ENCODE peak calls at places on chromosomes 13 and 19, in five cellular contexts. U, Y, O, Q and Z are unnamed samples.

GRCh38 chr13:44048326-44048725 is 168.6 kb downstream of the LACC1 start:
- DNase-seq in U (no peak), Y (no peak), O (no peak), Q (no peak), Z (no peak)

GRCh38 chr19:49809155-49809986 is 3.7 kb downstream of the FUZ start:
- DNase-seq in U (no peak), Y (peak; percentile 67), O (peak; percentile 52), Q (no peak), Z (peak; percentile 57)

GRCh38 chr19:55283548-55284393 is at the start of gene BRSK1:
- DNase-seq in U (no peak), Y (no peak), O (peak; percentile 49), Q (no peak), Z (peak; percentile 48)

GRCh38 chr13:44234566-44234965 is 139.1 kb upstream of the SERP2 start:
- DNase-seq in U (no peak), Y (no peak), O (no peak), Q (no peak), Z (no peak)

GRCh38 chr19:55358943-55359908 is 3.8 kb downstream of the GARIN5B start:
- DNase-seq in U (no peak), Y (no peak), O (no peak), Q (no peak), Z (no peak)

GRCh38 chr13:50200562-50200961 is 185.3 kb downstream of the KCNRG start:
- DNase-seq in U (no peak), Y (no peak), O (no peak), Q (no peak), Z (no peak)

GRCh38 chr13:76822691-76823267 is 63.4 kb downstream of the KCTD12 start:
- DNase-seq in U (peak; percentile 24), Y (no peak), O (no peak), Q (no peak), Z (no peak)

GRCh38 chr19:34359954-34360315 is 5.1 kb upstream of the GPI start:
- DNase-seq in U (no peak), Y (no peak), O (no peak), Q (no peak), Z (no peak)

GRCh38 chr19:46218160-46218559 is 11.4 kb upstream of the IGFL1 start:
- DNase-seq in U (no peak), Y (peak; percentile 24), O (no peak), Q (no peak), Z (no peak)

GRCh38 chr13:25836709-25837316 is 215.0 kb downstream of the SHISA2 start:
- DNase-seq in U (no peak), Y (no peak), O (no peak), Q (no peak), Z (no peak)

GRCh38 chr13:60012503-60012902 is 151.2 kb downstream of the DIAPH3 start:
- DNase-seq in U (no peak), Y (peak; percentile 56), O (no peak), Q (no peak), Z (no peak)

GRCh38 chr13:110138009-110138699 is 168.8 kb downstream of the COL4A1 start:
- DNase-seq in U (no peak), Y (peak; percentile 53), O (no peak), Q (no peak), Z (no peak)

GRCh38 chr13:107867701-107868661 is 347.4 kb downstream of the LIG4 start:
- DNase-seq in U (peak; percentile 10), Y (no peak), O (peak; percentile 33), Q (no peak), Z (peak; percentile 47)

GRCh38 chr19:2164020-2164988 is 571 bp downstream of the DOT1L start:
- DNase-seq in U (peak; percentile 18), Y (peak; percentile 37), O (peak; percentile 49), Q (no peak), Z (no peak)

GRCh38 chr19:17951151-17952040 is 15.5 kb upstream of the KCNN1 start:
- DNase-seq in U (no peak), Y (no peak), O (no peak), Q (no peak), Z (no peak)

GRCh38 chr19:2798733-2799132 is 13.4 kb downstream of the THOP1 start:
- DNase-seq in U (no peak), Y (no peak), O (no peak), Q (no peak), Z (no peak)

GRCh38 chr13:99702687-99703319 is 201.5 kb downstream of the TM9SF2 start:
- DNase-seq in U (no peak), Y (no peak), O (no peak), Q (no peak), Z (no peak)

GRCh38 chr19:1840541-1841115 is 7.7 kb downstream of the REXO1 start:
- DNase-seq in U (no peak), Y (no peak), O (no peak), Q (no peak), Z (no peak)

GRCh38 chr19:29526730-29527499 is 1.1 kb downstream of the VSTM2B start:
- DNase-seq in U (no peak), Y (no peak), O (no peak), Q (no peak), Z (no peak)

GRCh38 chr13:38008636-38009035 is 139.1 kb upstream of the TRPC4 start:
- DNase-seq in U (no peak), Y (peak; percentile 37), O (no peak), Q (peak; percentile 1), Z (no peak)

GRCh38 chr19:862529-863304 is 3.3 kb downstream of the CFD start:
- DNase-seq in U (no peak), Y (peak; percentile 74), O (no peak), Q (no peak), Z (no peak)

GRCh38 chr19:45076029-45076850 is at the start of gene ZNF296:
- DNase-seq in U (no peak), Y (peak; percentile 91), O (peak; percentile 18), Q (peak; percentile 10), Z (peak; percentile 15)